ENCODE peak calls at places on chromosomes 12 and 14, in eight cellular contexts. F is NB4, Z is nephron progenitor cell, N is fibroblast of the aortic adventitia, G is HFFc6, S is tibial artery, Y is colonic mucosa, O is heart right ventricle. Q is an unnamed sample.
A peak's percentile ranks its signal among the peaks of the same experiment; 100 is the strongest.

GRCh38 chr14:102733326-102733725 is 43.9 kb upstream of the TRAF3 start:
- DNase-seq in F (no peak), Z (no peak), N (no peak), G (no peak), S (no peak), Y (no peak), O (no peak), Q (no peak)

GRCh38 chr14:37091651-37092050 is 80.8 kb downstream of the SLC25A21 start:
- DNase-seq in F (no peak), Z (no peak), N (no peak), G (no peak), S (no peak), Y (no peak), O (no peak), Q (no peak)

GRCh38 chr14:99229654-99230215 is 42.3 kb downstream of the BCL11B start:
- DNase-seq in F (no peak), Z (peak; percentile 44), N (no peak), G (no peak), S (no peak), Y (no peak), O (no peak), Q (no peak)

GRCh38 chr14:41607119-41607785 is 576 bp downstream of the LRFN5 start:
- DNase-seq in F (no peak), Z (peak; percentile 22), N (peak; percentile 53), G (no peak), S (no peak), Y (no peak), O (no peak), Q (no peak)

GRCh38 chr14:91377700-91378652 is 39.6 kb downstream of the CCDC88C start:
- DNase-seq in F (peak; percentile 49), Z (no peak), N (no peak), G (peak; percentile 33), S (no peak), Y (no peak), O (no peak), Q (no peak)

GRCh38 chr12:111425655-111426054 is 19.9 kb downstream of the SH2B3 start:
- DNase-seq in F (no peak), Z (no peak), N (no peak), G (no peak), S (no peak), Y (no peak), O (no peak), Q (no peak)

GRCh38 chr12:70692681-70693288 is 55.6 kb upstream of the PTPRB start:
- DNase-seq in F (no peak), Z (no peak), N (peak; percentile 68), G (peak; percentile 41), S (no peak), Y (no peak), O (no peak), Q (no peak)

GRCh38 chr14:95185033-95185432 is 27.7 kb upstream of the DICER1 start:
- DNase-seq in F (no peak), Z (no peak), N (no peak), G (no peak), S (no peak), Y (no peak), O (no peak), Q (no peak)

GRCh38 chr12:104748356-104748755 is 209.7 kb downstream of the SLC41A2 start:
- DNase-seq in F (no peak), Z (no peak), N (no peak), G (no peak), S (no peak), Y (no peak), O (no peak), Q (no peak)

GRCh38 chr12:11553871-11554533 is 95.5 kb upstream of the ETV6 start:
- DNase-seq in F (peak; percentile 81), Z (peak; percentile 49), N (peak; percentile 68), G (peak; percentile 54), S (peak; percentile 50), Y (peak; percentile 72), O (no peak), Q (no peak)

DNA sequence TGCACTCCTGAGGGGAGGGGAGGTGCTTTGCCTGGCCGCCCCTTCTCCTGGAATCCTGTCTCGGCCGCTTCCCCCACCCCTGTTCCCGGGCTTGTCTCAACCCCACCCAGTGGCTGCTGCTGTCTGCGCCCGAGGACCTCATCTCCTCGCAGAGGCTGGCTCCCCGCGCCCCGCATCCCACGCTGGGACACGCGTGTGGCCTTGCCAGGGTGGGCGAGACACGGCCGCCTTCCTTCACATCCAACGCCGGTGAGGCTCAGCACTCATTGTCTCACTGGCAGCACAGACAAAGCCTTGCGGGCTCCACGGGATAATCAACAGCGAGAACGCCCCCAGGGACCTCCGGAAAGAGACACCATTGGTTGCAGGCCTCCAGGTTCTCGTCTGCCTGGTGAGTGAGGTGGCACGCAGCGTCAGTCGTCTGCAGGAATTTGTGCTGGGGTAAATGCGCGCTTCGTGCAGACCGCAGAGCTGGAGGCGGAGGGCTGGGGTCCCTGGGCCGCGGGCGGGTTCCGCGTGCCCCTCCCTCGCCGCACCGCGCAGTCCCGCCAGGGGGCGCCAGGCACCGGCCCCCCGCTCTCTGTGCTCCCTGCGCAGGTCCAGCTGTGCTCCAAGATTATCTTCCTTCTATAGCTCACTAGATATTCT is 26.8 kb downstream of the CCDC177 start:
- DNase-seq in F (no peak), Z (peak; percentile 82), N (no peak), G (no peak), S (no peak), Y (no peak), O (no peak), Q (peak; percentile 77)
- TF ChIP-seq CTCF in F (peak; percentile 48), Z (peak; percentile 93), N (peak; percentile 49), G (peak; percentile 77), S (peak; percentile 7), Y (peak; percentile 47), O (peak; percentile 55), Q (peak; percentile 96)

DNA sequence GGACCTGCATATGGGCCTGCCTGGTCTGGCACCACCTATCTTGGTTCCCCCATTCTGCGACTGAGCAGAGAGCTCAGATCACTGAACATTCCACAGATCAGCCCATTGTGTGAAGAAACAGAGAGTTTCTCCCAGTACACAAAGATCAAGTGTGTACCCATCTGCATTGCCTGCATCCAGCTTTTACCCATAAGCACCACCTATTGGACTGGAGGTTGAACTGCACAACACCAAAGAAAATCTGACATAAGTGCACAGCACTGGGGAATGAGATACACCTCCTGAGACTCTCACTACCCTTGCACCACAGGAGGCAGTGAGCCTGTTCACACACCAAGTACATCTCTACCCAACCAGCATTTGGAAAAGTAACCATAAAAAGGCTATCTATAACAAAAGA is 362.6 kb upstream of the CLEC14A start:
- DNase-seq in F (peak; percentile 7), Z (no peak), N (no peak), G (no peak), S (no peak), Y (no peak), O (no peak), Q (no peak)
- TF ChIP-seq CTCF in F (peak; percentile 56), Z (no peak), N (no peak), G (peak; percentile 45), S (no peak), Y (no peak), O (no peak), Q (peak; percentile 32)

GRCh38 chr14:55243813-55244212 is 27.4 kb upstream of the FBXO34 start:
- DNase-seq in F (no peak), Z (no peak), N (no peak), G (no peak), S (no peak), Y (no peak), O (no peak), Q (no peak)

GRCh38 chr14:55245657-55246268 is 25.5 kb upstream of the FBXO34 start:
- DNase-seq in F (peak; percentile 42), Z (no peak), N (peak; percentile 53), G (peak; percentile 28), S (no peak), Y (peak; percentile 38), O (no peak), Q (no peak)

GRCh38 chr14:55241673-55242072 is 29.5 kb upstream of the FBXO34 start:
- DNase-seq in F (no peak), Z (no peak), N (no peak), G (no peak), S (no peak), Y (no peak), O (no peak), Q (no peak)

GRCh38 chr14:55237999-55238680 is 33.1 kb upstream of the FBXO34 start:
- DNase-seq in F (peak; percentile 33), Z (no peak), N (no peak), G (no peak), S (no peak), Y (no peak), O (no peak), Q (no peak)

GRCh38 chr14:55240526-55241178 is 30.6 kb upstream of the FBXO34 start:
- DNase-seq in F (no peak), Z (peak; percentile 62), N (peak; percentile 31), G (peak; percentile 16), S (no peak), Y (no peak), O (peak; percentile 18), Q (no peak)
- TF ChIP-seq CTCF in F (no peak), Z (no peak), N (no peak), G (no peak), S (no peak), Y (no peak), O (no peak), Q (no peak)

GRCh38 chr12:751192-751827 is 1.1 kb upstream of the WNK1 start:
- DNase-seq in F (peak; percentile 99), Z (peak; percentile 91), N (peak; percentile 96), G (peak; percentile 92), S (peak; percentile 94), Y (peak; percentile 92), O (peak; percentile 92), Q (peak; percentile 93)
- TF ChIP-seq CTCF in F (peak; percentile 69), Z (peak; percentile 57), N (peak; percentile 84), G (peak; percentile 86), S (peak; percentile 71), Y (peak; percentile 60), O (peak; percentile 91), Q (peak; percentile 83)

GRCh38 chr12:121137512-121137911 is 4.8 kb downstream of the P2RX7 start:
- DNase-seq in F (no peak), Z (no peak), N (no peak), G (no peak), S (no peak), Y (no peak), O (no peak), Q (no peak)
- TF ChIP-seq CTCF in F (no peak), Z (no peak), N (no peak), G (no peak), S (no peak), Y (no peak), O (no peak), Q (no peak)

GRCh38 chr14:33509454-33509853 is 441.4 kb downstream of the EGLN3 start:
- DNase-seq in F (no peak), Z (no peak), N (no peak), G (no peak), S (no peak), Y (no peak), O (no peak), Q (no peak)
- TF ChIP-seq CTCF in F (no peak), Z (no peak), N (no peak), G (no peak), S (no peak), Y (no peak), O (no peak), Q (no peak)

GRCh38 chr14:23538785-23539184 is 12.8 kb downstream of the ZFHX2 start:
- DNase-seq in F (no peak), Z (peak; percentile 66), N (peak; percentile 27), G (no peak), S (no peak), Y (no peak), O (peak; percentile 54), Q (no peak)
- TF ChIP-seq CTCF in F (no peak), Z (no peak), N (no peak), G (no peak), S (no peak), Y (no peak), O (no peak), Q (no peak)

Q was measured in type B pancreatic cell.